ENCODE peak calls at places on chromosomes 6 and 20, in nine cellular contexts. One of them, this sample, is unnamed.

GRCh38 chr6:113651120-113651519 is 206.0 kb upstream of the MARCKS start:
- DNase-seq in A549: no peak
- DNase-seq in lower lobe of right lung: no peak
- DNase-seq in tibial nerve: no peak
- DNase-seq in progenitor cell of endocrine pancreas: no peak
- DNase-seq in frontal cortex: no peak
- DNase-seq in T1000: no peak
- DNase-seq in CD14-positive monocyte: no peak
- DNase-seq in IMR-90: no peak
- DNase-seq in this sample: no peak

GRCh38 chr20:6277661-6278060 is 154.8 kb upstream of the FERMT1 start:
- DNase-seq in tibial nerve: no peak
- DNase-seq in frontal cortex: no peak
- DNase-seq in lower lobe of right lung: no peak
- DNase-seq in T1000: no peak
- DNase-seq in A549: no peak
- DNase-seq in IMR-90: no peak
- DNase-seq in CD14-positive monocyte: no peak
- DNase-seq in progenitor cell of endocrine pancreas: no peak
- DNase-seq in this sample: no peak

GRCh38 chr6:3796396-3796795 is 44.9 kb upstream of the PXDC1 start:
- DNase-seq in tibial nerve: no peak
- DNase-seq in IMR-90: no peak
- DNase-seq in CD14-positive monocyte: no peak
- DNase-seq in T1000: no peak
- DNase-seq in lower lobe of right lung: no peak
- DNase-seq in frontal cortex: no peak
- DNase-seq in progenitor cell of endocrine pancreas: no peak
- DNase-seq in A549: no peak
- DNase-seq in this sample: no peak

GRCh38 chr20:20731945-20732296 is 19.5 kb upstream of the RALGAPA2 start:
- DNase-seq in T1000: no peak
- DNase-seq in tibial nerve: no peak
- DNase-seq in A549: no peak
- DNase-seq in lower lobe of right lung: no peak
- DNase-seq in CD14-positive monocyte: peak; percentile 63
- DNase-seq in frontal cortex: no peak
- DNase-seq in progenitor cell of endocrine pancreas: no peak
- DNase-seq in IMR-90: no peak
- DNase-seq in this sample: no peak

GRCh38 chr6:6781172-6781876 is 192.8 kb downstream of the LY86 start:
- DNase-seq in IMR-90: peak; percentile 70
- DNase-seq in CD14-positive monocyte: no peak
- DNase-seq in A549: peak; percentile 15
- DNase-seq in progenitor cell of endocrine pancreas: no peak
- DNase-seq in lower lobe of right lung: no peak
- DNase-seq in tibial nerve: peak; percentile 41
- DNase-seq in frontal cortex: no peak
- DNase-seq in T1000: peak; percentile 35
- DNase-seq in this sample: peak; percentile 63

GRCh38 chr20:45890997-45891983 is at the start of the genes CTSA and NEURL2:
- DNase-seq in T1000: peak; percentile 95
- DNase-seq in IMR-90: peak; percentile 92
- DNase-seq in tibial nerve: peak; percentile 95
- DNase-seq in frontal cortex: peak; percentile 99
- DNase-seq in progenitor cell of endocrine pancreas: peak; percentile 86
- DNase-seq in CD14-positive monocyte: peak; percentile 88
- DNase-seq in lower lobe of right lung: peak; percentile 95
- DNase-seq in A549: peak; percentile 99
- DNase-seq in this sample: peak; percentile 95

GRCh38 chr6:148329568-148330299 is 12.9 kb upstream of the SASH1 start:
- DNase-seq in frontal cortex: no peak
- DNase-seq in lower lobe of right lung: no peak
- DNase-seq in CD14-positive monocyte: no peak
- DNase-seq in T1000: no peak
- DNase-seq in progenitor cell of endocrine pancreas: no peak
- DNase-seq in A549: no peak
- DNase-seq in IMR-90: peak; percentile 89
- DNase-seq in tibial nerve: no peak
- DNase-seq in this sample: peak; percentile 78

GRCh38 chr20:56581701-56582100 is 47.4 kb upstream of the TFAP2C start:
- DNase-seq in CD14-positive monocyte: no peak
- DNase-seq in tibial nerve: no peak
- DNase-seq in frontal cortex: no peak
- DNase-seq in T1000: no peak
- DNase-seq in A549: no peak
- DNase-seq in IMR-90: no peak
- DNase-seq in progenitor cell of endocrine pancreas: no peak
- DNase-seq in lower lobe of right lung: no peak
- DNase-seq in this sample: no peak

GRCh38 chr6:32154514-32155161 is 697 bp downstream of the PPT2 start:
- DNase-seq in A549: peak; percentile 69
- DNase-seq in tibial nerve: no peak
- DNase-seq in T1000: peak; percentile 60
- DNase-seq in lower lobe of right lung: peak; percentile 67
- DNase-seq in frontal cortex: peak; percentile 65
- DNase-seq in progenitor cell of endocrine pancreas: peak; percentile 59
- DNase-seq in IMR-90: peak; percentile 71
- DNase-seq in CD14-positive monocyte: no peak
- DNase-seq in this sample: peak; percentile 81

GRCh38 chr20:24755411-24755922 is 193.6 kb upstream of the CST7 start:
- DNase-seq in tibial nerve: no peak
- DNase-seq in frontal cortex: no peak
- DNase-seq in T1000: no peak
- DNase-seq in CD14-positive monocyte: no peak
- DNase-seq in progenitor cell of endocrine pancreas: no peak
- DNase-seq in lower lobe of right lung: no peak
- DNase-seq in IMR-90: no peak
- DNase-seq in A549: no peak
- DNase-seq in this sample: no peak

GRCh38 chr20:48025061-48025515 is 239.8 kb upstream of the SULF2 start:
- DNase-seq in T1000: no peak
- DNase-seq in tibial nerve: peak; percentile 24
- DNase-seq in CD14-positive monocyte: no peak
- DNase-seq in A549: no peak
- DNase-seq in lower lobe of right lung: no peak
- DNase-seq in progenitor cell of endocrine pancreas: no peak
- DNase-seq in IMR-90: peak; percentile 29
- DNase-seq in frontal cortex: no peak
- DNase-seq in this sample: peak; percentile 35

GRCh38 chr20:1184638-1185315 is at the start of gene TMEM74B:
- DNase-seq in IMR-90: no peak
- DNase-seq in progenitor cell of endocrine pancreas: peak; percentile 28
- DNase-seq in frontal cortex: no peak
- DNase-seq in T1000: no peak
- DNase-seq in A549: no peak
- DNase-seq in lower lobe of right lung: no peak
- DNase-seq in tibial nerve: no peak
- DNase-seq in CD14-positive monocyte: no peak
- DNase-seq in this sample: peak; percentile 24

GRCh38 chr6:31180500-31180899 is 10.0 kb upstream of the POU5F1 start:
- DNase-seq in IMR-90: no peak
- DNase-seq in frontal cortex: peak; percentile 61
- DNase-seq in tibial nerve: peak; percentile 70
- DNase-seq in A549: no peak
- DNase-seq in T1000: no peak
- DNase-seq in progenitor cell of endocrine pancreas: no peak
- DNase-seq in lower lobe of right lung: peak; percentile 81
- DNase-seq in CD14-positive monocyte: peak; percentile 79
- DNase-seq in this sample: peak; percentile 83

GRCh38 chr6:157455028-157455714 is 74.2 kb downstream of the ZDHHC14 start:
- DNase-seq in tibial nerve: no peak
- DNase-seq in A549: no peak
- DNase-seq in lower lobe of right lung: no peak
- DNase-seq in IMR-90: no peak
- DNase-seq in T1000: no peak
- DNase-seq in CD14-positive monocyte: no peak
- DNase-seq in frontal cortex: no peak
- DNase-seq in progenitor cell of endocrine pancreas: no peak
- DNase-seq in this sample: no peak

GRCh38 chr20:33915726-33916331 is 77.9 kb upstream of the RALY start:
- DNase-seq in IMR-90: no peak
- DNase-seq in lower lobe of right lung: peak; percentile 66
- DNase-seq in CD14-positive monocyte: no peak
- DNase-seq in progenitor cell of endocrine pancreas: no peak
- DNase-seq in A549: peak; percentile 84
- DNase-seq in tibial nerve: no peak
- DNase-seq in T1000: no peak
- DNase-seq in frontal cortex: no peak
- DNase-seq in this sample: peak; percentile 18

GRCh38 chr6:165181951-165182414 is 127.4 kb downstream of the C6orf118 start:
- DNase-seq in tibial nerve: no peak
- DNase-seq in A549: no peak
- DNase-seq in IMR-90: no peak
- DNase-seq in CD14-positive monocyte: no peak
- DNase-seq in frontal cortex: no peak
- DNase-seq in progenitor cell of endocrine pancreas: no peak
- DNase-seq in lower lobe of right lung: no peak
- DNase-seq in T1000: peak; percentile 69
- DNase-seq in this sample: peak; percentile 2

GRCh38 chr20:58557713-58558335 is 42.6 kb upstream of the APCDD1L start:
- DNase-seq in lower lobe of right lung: no peak
- DNase-seq in progenitor cell of endocrine pancreas: no peak
- DNase-seq in CD14-positive monocyte: no peak
- DNase-seq in tibial nerve: no peak
- DNase-seq in frontal cortex: no peak
- DNase-seq in T1000: no peak
- DNase-seq in IMR-90: peak; percentile 54
- DNase-seq in A549: no peak
- DNase-seq in this sample: no peak

GRCh38 chr20:59438201-59438600 is 137.8 kb downstream of the EDN3 start:
- DNase-seq in progenitor cell of endocrine pancreas: no peak
- DNase-seq in IMR-90: no peak
- DNase-seq in tibial nerve: no peak
- DNase-seq in lower lobe of right lung: no peak
- DNase-seq in CD14-positive monocyte: no peak
- DNase-seq in A549: no peak
- DNase-seq in T1000: no peak
- DNase-seq in frontal cortex: no peak
- DNase-seq in this sample: no peak

GRCh38 chr6:165820934-165821333 is 157.9 kb upstream of the PDE10A start:
- DNase-seq in T1000: no peak
- DNase-seq in progenitor cell of endocrine pancreas: no peak
- DNase-seq in frontal cortex: no peak
- DNase-seq in A549: no peak
- DNase-seq in tibial nerve: no peak
- DNase-seq in lower lobe of right lung: no peak
- DNase-seq in CD14-positive monocyte: no peak
- DNase-seq in IMR-90: no peak
- DNase-seq in this sample: no peak

GRCh38 chr6:53673138-53673801 is 7.7 kb upstream of the KLHL31 start:
- DNase-seq in T1000: peak; percentile 31
- DNase-seq in CD14-positive monocyte: no peak
- DNase-seq in frontal cortex: no peak
- DNase-seq in tibial nerve: no peak
- DNase-seq in progenitor cell of endocrine pancreas: no peak
- DNase-seq in A549: peak; percentile 21
- DNase-seq in lower lobe of right lung: no peak
- DNase-seq in IMR-90: peak; percentile 83
- DNase-seq in this sample: peak; percentile 42

GRCh38 chr20:40687384-40688128 is 1.5 kb downstream of the MAFB start:
- DNase-seq in frontal cortex: no peak
- DNase-seq in tibial nerve: no peak
- DNase-seq in lower lobe of right lung: peak; percentile 87
- DNase-seq in A549: no peak
- DNase-seq in CD14-positive monocyte: no peak
- DNase-seq in progenitor cell of endocrine pancreas: peak; percentile 46
- DNase-seq in T1000: peak; percentile 25
- DNase-seq in IMR-90: no peak
- DNase-seq in this sample: no peak

GRCh38 chr6:95448208-95448607 is 129.1 kb upstream of the MANEA start:
- DNase-seq in CD14-positive monocyte: no peak
- DNase-seq in A549: no peak
- DNase-seq in IMR-90: no peak
- DNase-seq in lower lobe of right lung: no peak
- DNase-seq in frontal cortex: no peak
- DNase-seq in tibial nerve: no peak
- DNase-seq in T1000: no peak
- DNase-seq in progenitor cell of endocrine pancreas: no peak
- DNase-seq in this sample: no peak

GRCh38 chr20:25675161-25675560 is 21.5 kb downstream of the ZNF337 start:
- DNase-seq in frontal cortex: no peak
- DNase-seq in CD14-positive monocyte: no peak
- DNase-seq in IMR-90: no peak
- DNase-seq in A549: no peak
- DNase-seq in progenitor cell of endocrine pancreas: no peak
- DNase-seq in lower lobe of right lung: no peak
- DNase-seq in T1000: no peak
- DNase-seq in tibial nerve: no peak
- DNase-seq in this sample: no peak

GRCh38 chr6:133502451-133503259 is 261.5 kb downstream of the EYA4 start:
- DNase-seq in IMR-90: peak; percentile 94
- DNase-seq in CD14-positive monocyte: no peak
- DNase-seq in lower lobe of right lung: no peak
- DNase-seq in tibial nerve: no peak
- DNase-seq in frontal cortex: no peak
- DNase-seq in T1000: no peak
- DNase-seq in A549: no peak
- DNase-seq in progenitor cell of endocrine pancreas: no peak
- DNase-seq in this sample: peak; percentile 9

GRCh38 chr6:38113810-38114577 is 294.5 kb downstream of the ZFAND3 start:
- DNase-seq in CD14-positive monocyte: no peak
- DNase-seq in progenitor cell of endocrine pancreas: no peak
- DNase-seq in tibial nerve: no peak
- DNase-seq in frontal cortex: no peak
- DNase-seq in IMR-90: peak; percentile 31
- DNase-seq in lower lobe of right lung: no peak
- DNase-seq in A549: no peak
- DNase-seq in T1000: no peak
- DNase-seq in this sample: peak; percentile 13

GRCh38 chr6:3194535-3195376 is 32.7 kb downstream of the TUBB2B start:
- DNase-seq in T1000: no peak
- DNase-seq in lower lobe of right lung: no peak
- DNase-seq in tibial nerve: no peak
- DNase-seq in progenitor cell of endocrine pancreas: no peak
- DNase-seq in A549: no peak
- DNase-seq in CD14-positive monocyte: no peak
- DNase-seq in frontal cortex: peak; percentile 53
- DNase-seq in IMR-90: peak; percentile 46
- DNase-seq in this sample: no peak

GRCh38 chr20:32231847-32232246 is 24.2 kb downstream of the POFUT1 start:
- DNase-seq in frontal cortex: no peak
- DNase-seq in lower lobe of right lung: no peak
- DNase-seq in T1000: no peak
- DNase-seq in A549: no peak
- DNase-seq in progenitor cell of endocrine pancreas: no peak
- DNase-seq in IMR-90: peak; percentile 61
- DNase-seq in CD14-positive monocyte: no peak
- DNase-seq in tibial nerve: no peak
- DNase-seq in this sample: no peak

GRCh38 chr20:20658871-20659415 is 53.5 kb downstream of the RALGAPA2 start:
- DNase-seq in CD14-positive monocyte: no peak
- DNase-seq in lower lobe of right lung: no peak
- DNase-seq in T1000: no peak
- DNase-seq in A549: no peak
- DNase-seq in IMR-90: no peak
- DNase-seq in frontal cortex: no peak
- DNase-seq in tibial nerve: no peak
- DNase-seq in progenitor cell of endocrine pancreas: no peak
- DNase-seq in this sample: no peak

GRCh38 chr6:36829919-36830544 is 9.2 kb downstream of the CPNE5 start:
- DNase-seq in T1000: no peak
- DNase-seq in lower lobe of right lung: peak; percentile 54
- DNase-seq in IMR-90: peak; percentile 22
- DNase-seq in CD14-positive monocyte: no peak
- DNase-seq in A549: no peak
- DNase-seq in tibial nerve: peak; percentile 43
- DNase-seq in frontal cortex: peak; percentile 38
- DNase-seq in progenitor cell of endocrine pancreas: no peak
- DNase-seq in this sample: no peak

GRCh38 chr20:59772931-59773913 is 160.2 kb downstream of the SYCP2 start:
- DNase-seq in A549: no peak
- DNase-seq in tibial nerve: no peak
- DNase-seq in IMR-90: no peak
- DNase-seq in T1000: no peak
- DNase-seq in CD14-positive monocyte: no peak
- DNase-seq in lower lobe of right lung: no peak
- DNase-seq in progenitor cell of endocrine pancreas: no peak
- DNase-seq in frontal cortex: no peak
- DNase-seq in this sample: no peak

GRCh38 chr6:74991573-74992332 is 214.1 kb downstream of the COL12A1 start:
- DNase-seq in progenitor cell of endocrine pancreas: no peak
- DNase-seq in T1000: no peak
- DNase-seq in IMR-90: peak; percentile 38
- DNase-seq in CD14-positive monocyte: no peak
- DNase-seq in lower lobe of right lung: no peak
- DNase-seq in tibial nerve: no peak
- DNase-seq in frontal cortex: no peak
- DNase-seq in A549: no peak
- DNase-seq in this sample: peak; percentile 39

This sample was measured in foreskin fibroblast.